ENCODE peak calls at places on chromosome 9, in seven cellular contexts. M, L, K, U, S, N and P are unnamed samples.

GRCh38 chr9:114216081-114216480 is 60.7 kb downstream of the COL27A1 start:
- DNase-seq in M (no peak), L (no peak), K (no peak), U (no peak), S (no peak), N (no peak), P (no peak)

GRCh38 chr9:137550958-137551655 is 572 bp upstream of the MRPL41 start:
- DNase-seq in M (no peak), L (no peak), K (peak; percentile 79), U (peak; percentile 93), S (peak; percentile 42), N (peak; percentile 64), P (peak; percentile 94)

GRCh38 chr9:589723-590122 is 251.8 kb upstream of the DMRT1 start:
- DNase-seq in M (no peak), L (no peak), K (no peak), U (no peak), S (no peak), N (no peak), P (no peak)

GRCh38 chr9:76216161-76216649 is 178.0 kb downstream of the RFK start:
- DNase-seq in M (no peak), L (no peak), K (no peak), U (no peak), S (no peak), N (no peak), P (no peak)

GRCh38 chr9:91315191-91315590 is 46.5 kb downstream of the AUH start:
- DNase-seq in M (no peak), L (no peak), K (no peak), U (peak; percentile 37), S (no peak), N (no peak), P (no peak)

GRCh38 chr9:137761032-137761431 is 116.5 kb upstream of the CACNA1B start:
- DNase-seq in M (no peak), L (no peak), K (no peak), U (no peak), S (no peak), N (no peak), P (no peak)

GRCh38 chr9:136532799-136533774 is 12.8 kb downstream of the NOTCH1 start:
- DNase-seq in M (no peak), L (peak; percentile 52), K (peak; percentile 76), U (no peak), S (peak; percentile 41), N (no peak), P (no peak)

GRCh38 chr9:137267933-137268355 is 9.6 kb upstream of the TOR4A start:
- DNase-seq in M (no peak), L (no peak), K (no peak), U (no peak), S (no peak), N (no peak), P (peak; percentile 60)

GRCh38 chr9:121863931-121864330 is 212.5 kb downstream of the DAB2IP start:
- DNase-seq in M (no peak), L (no peak), K (no peak), U (no peak), S (no peak), N (no peak), P (no peak)

GRCh38 chr9:69674741-69675438 is 2.7 kb upstream of the APBA1 start:
- DNase-seq in M (no peak), L (no peak), K (no peak), U (no peak), S (no peak), N (no peak), P (no peak)